ENCODE peak calls at places on chromosomes 7 and 10, in five cellular contexts. V is heart left ventricle, M is cardiac muscle cell, J is fibroblast of lung, H is stomach. T is an unnamed sample. For H3K9me3, the result is how much of the 10 kb centered on the place peaks cover.

GRCh38 chr10:43843331-43844101 is 194.8 kb upstream of the ZNF32 start:
- DNase-seq in V (peak), M (no peak), J (peak), H (no peak), T (no peak)

GRCh38 chr10:97185326-97186058 is at the start of gene SLIT1:
- DNase-seq in V (no peak), M (peak), J (no peak), H (no peak), T (peak)

GRCh38 chr7:1944619-1945210 is 274.6 kb downstream of the ELFN1 start:
- DNase-seq in V (peak), M (no peak), J (no peak), H (no peak), T (no peak)

GRCh38 chr7:33459340-33459751 is 330.0 kb downstream of the BBS9 start:
- DNase-seq in V (no peak), M (peak), J (peak), H (no peak), T (peak)

GRCh38 chr10:48658889-48659269 is 25.8 kb upstream of the WDFY4 start:
- DNase-seq in V (no peak), M (no peak), J (no peak), H (no peak), T (no peak)

GRCh38 chr7:50512384-50512783 is 52.8 kb downstream of the DDC start:
- DNase-seq in V (no peak), M (no peak), J (no peak), H (no peak), T (no peak)

GRCh38 chr10:132373241-132373955 is 23.6 kb upstream of the PWWP2B start:
- DNase-seq in V (peak), M (no peak), J (no peak), H (no peak), T (no peak)

GRCh38 chr10:18044976-18045720 is 93.4 kb downstream of the SLC39A12 start:
- DNase-seq in V (no peak), M (no peak), J (peak), H (no peak), T (no peak)

GRCh38 chr7:118844748-118845147 is 620.2 kb downstream of the ANKRD7 start:
- DNase-seq in V (no peak), M (no peak), J (no peak), H (no peak), T (no peak)

GRCh38 chr10:12322583-12323131 is 26.7 kb upstream of the CAMK1D start:
- DNase-seq in V (no peak), M (no peak), J (no peak), H (no peak), T (peak)

GRCh38 chr7:63038987-63039386 is 959.7 kb upstream of the ZNF722 start:
- DNase-seq in V (no peak), M (no peak), J (no peak), H (no peak), T (no peak)

GRCh38 chr10:122457934-122458333 is 3.4 kb upstream of the HTRA1 start:
- DNase-seq in V (no peak), M (no peak), J (no peak), H (no peak), T (no peak)

GRCh38 chr10:43304687-43305333 is 37.9 kb upstream of the RASGEF1A start:
- DNase-seq in V (peak), M (peak), J (peak), H (peak), T (peak)

GRCh38 chr7:94394399-94395140 is at the start of gene COL1A2:
- DNase-seq in V (peak), M (peak), J (peak), H (peak), T (peak)

GRCh38 chr7:139776486-139777303 is 1.1 kb downstream of the HIPK2 start:
- DNase-seq in V (no peak), M (peak), J (peak), H (no peak), T (peak)

GRCh38 chr7:65409363-65409762 is 35.7 kb downstream of the ZNF92 start:
- DNase-seq in V (no peak), M (no peak), J (no peak), H (no peak), T (no peak)
- H3K9me3 ChIP-seq in V (under half), M (under half), J (under half), H (under half), T (under half)

GRCh38 chr7:71137479-71137878 is 5.5 kb downstream of the GALNT17 start:
- DNase-seq in V (no peak), M (no peak), J (no peak), H (no peak), T (no peak)
- H3K9me3 ChIP-seq in V (under half), M (under half), J (under half), H (under half), T (under half)

DNA sequence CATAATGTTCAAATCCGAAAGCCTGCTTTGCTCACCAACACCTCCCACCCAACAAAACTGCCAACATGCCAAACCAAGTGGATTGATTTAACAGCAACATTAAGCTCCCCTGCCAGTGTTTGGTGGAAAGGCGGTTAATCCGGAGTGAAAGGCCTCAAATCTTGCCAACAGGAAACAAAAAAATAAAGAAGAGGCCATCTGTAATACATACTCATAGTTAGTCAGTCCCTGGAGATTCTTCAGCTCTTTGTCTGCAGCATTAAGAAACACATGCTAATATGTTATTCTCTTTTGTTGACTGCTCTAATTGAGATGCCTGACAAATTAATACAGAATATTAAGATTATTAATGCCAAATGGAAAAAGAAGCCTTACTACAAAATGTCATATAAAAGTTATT is 898.0 kb downstream of the CNTNAP2 start:
- DNase-seq in V (no peak), M (no peak), J (no peak), H (no peak), T (no peak)
- H3K9me3 ChIP-seq in V (under half), M (under half), J (under half), H (under half), T (under half)

DNA sequence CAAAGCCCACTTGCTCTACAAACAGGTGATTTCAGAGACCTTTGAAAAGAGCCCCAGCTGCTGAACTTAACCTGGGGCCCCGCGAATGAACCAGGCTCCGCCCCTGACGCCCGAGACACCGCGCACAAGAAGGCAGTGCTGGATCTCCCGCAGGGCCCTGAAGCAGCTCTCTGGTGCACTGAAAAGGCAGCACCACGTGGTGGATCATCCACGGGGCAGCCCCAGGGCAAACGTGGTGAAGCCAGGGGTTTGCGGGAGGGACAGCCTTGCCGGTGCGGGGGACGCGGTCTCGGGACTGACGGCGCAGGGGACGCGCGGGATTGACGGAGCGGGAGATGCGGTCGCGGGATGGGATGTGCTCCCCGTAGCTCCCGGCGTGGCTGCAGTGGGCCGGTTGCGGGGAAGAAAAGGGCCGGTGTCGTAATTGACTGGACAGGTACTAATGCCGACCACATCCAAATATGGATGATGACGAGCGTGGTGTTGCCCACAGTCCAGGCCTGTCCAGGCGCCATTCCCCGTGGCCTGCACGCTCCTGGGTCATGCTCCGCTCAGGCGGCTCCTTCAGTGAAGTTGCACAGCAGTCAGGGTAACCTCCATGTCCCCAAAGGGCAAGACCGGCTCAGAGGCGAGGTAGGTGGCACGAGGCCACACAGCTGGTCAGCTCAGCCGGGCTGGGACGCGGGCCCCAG is 421.1 kb downstream of the DNAJB6 start:
- DNase-seq in V (no peak), M (no peak), J (no peak), H (no peak), T (no peak)
- H3K9me3 ChIP-seq in V (under half), M (under half), J (under half), H (under half), T (under half)

DNA sequence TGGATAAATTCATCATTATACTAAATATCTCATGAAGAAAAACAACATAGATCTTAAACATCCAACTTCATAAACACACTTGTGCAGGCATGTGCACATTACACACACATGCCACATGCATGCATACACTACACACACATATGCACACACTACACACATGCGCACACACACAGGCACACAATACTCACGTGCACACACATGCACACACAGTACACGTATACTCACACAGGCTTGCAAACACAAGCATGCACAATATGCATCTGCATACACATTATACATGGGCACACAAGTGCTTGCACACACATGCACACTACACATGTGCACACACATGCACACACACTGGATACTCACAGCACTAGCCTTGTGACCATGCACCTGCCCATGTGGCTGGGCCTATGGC is 105.2 kb downstream of the ADARB2 start:
- DNase-seq in V (no peak), M (no peak), J (no peak), H (no peak), T (no peak)
- H3K9me3 ChIP-seq in V (under half), M (under half), J (under half), H (under half), T (under half)

GRCh38 chr10:109029870-109030269 is 893.4 kb downstream of the XPNPEP1 start:
- DNase-seq in V (no peak), M (no peak), J (no peak), H (no peak), T (no peak)
- H3K9me3 ChIP-seq in V (under half), M (under half), J (under half), H (under half), T (under half)

T was measured in thyroid gland.